ENCODE peak calls at places on chromosomes 11 and 22, in eight cellular contexts. V is A549, C is Panc1, T is HL-60, W is GM23338, R is SK-N-SH, Q is K562, M is HepG2. D is an unnamed sample.

GRCh38 chr11:69691449-69691848 is 12.4 kb downstream of the FGF19 start:
- DNase-seq in V (no peak), C (no peak), T (no peak), W (no peak), R (no peak), Q (peak; percentile 31), M (no peak), D (peak; percentile 74)

GRCh38 chr11:130448416-130449068 is at the start of gene ADAMTS15:
- DNase-seq in V (peak; percentile 75), C (no peak), T (no peak), W (peak; percentile 95), R (peak; percentile 81), Q (no peak), M (peak; percentile 9), D (peak; percentile 51)

GRCh38 chr11:1165256-1166041 is 7.7 kb downstream of the MUC5AC start:
- DNase-seq in V (no peak), C (no peak), T (no peak), W (no peak), R (peak; percentile 30), Q (no peak), M (no peak), D (no peak)

GRCh38 chr22:47625531-47626427 is 863.3 kb downstream of the TBC1D22A start:
- DNase-seq in V (no peak), C (no peak), T (no peak), W (no peak), R (no peak), Q (no peak), M (no peak), D (no peak)

GRCh38 chr22:43446037-43446803 is 34.4 kb downstream of the MPPED1 start:
- DNase-seq in V (peak; percentile 13), C (peak; percentile 17), T (no peak), W (no peak), R (no peak), Q (no peak), M (no peak), D (no peak)

GRCh38 chr11:1267441-1268100 is 41.9 kb downstream of the TOLLIP start:
- DNase-seq in V (no peak), C (no peak), T (no peak), W (no peak), R (no peak), Q (no peak), M (no peak), D (no peak)

GRCh38 chr11:125348704-125349635 is 147.1 kb downstream of the FEZ1 start:
- DNase-seq in V (peak; percentile 38), C (peak; percentile 25), T (no peak), W (peak; percentile 85), R (peak; percentile 87), Q (peak; percentile 54), M (peak; percentile 23), D (no peak)

GRCh38 chr11:2881076-2881973 is 4.2 kb downstream of the CDKN1C start:
- DNase-seq in V (no peak), C (no peak), T (no peak), W (no peak), R (no peak), Q (no peak), M (no peak), D (no peak)

GRCh38 chr22:39594411-39594810 is 23.9 kb downstream of the CACNA1I start:
- DNase-seq in V (no peak), C (no peak), T (no peak), W (peak; percentile 51), R (no peak), Q (no peak), M (no peak), D (no peak)

GRCh38 chr11:2458321-2458720 is 13.5 kb downstream of the KCNQ1 start:
- DNase-seq in V (no peak), C (no peak), T (no peak), W (no peak), R (no peak), Q (no peak), M (no peak), D (no peak)

DNA sequence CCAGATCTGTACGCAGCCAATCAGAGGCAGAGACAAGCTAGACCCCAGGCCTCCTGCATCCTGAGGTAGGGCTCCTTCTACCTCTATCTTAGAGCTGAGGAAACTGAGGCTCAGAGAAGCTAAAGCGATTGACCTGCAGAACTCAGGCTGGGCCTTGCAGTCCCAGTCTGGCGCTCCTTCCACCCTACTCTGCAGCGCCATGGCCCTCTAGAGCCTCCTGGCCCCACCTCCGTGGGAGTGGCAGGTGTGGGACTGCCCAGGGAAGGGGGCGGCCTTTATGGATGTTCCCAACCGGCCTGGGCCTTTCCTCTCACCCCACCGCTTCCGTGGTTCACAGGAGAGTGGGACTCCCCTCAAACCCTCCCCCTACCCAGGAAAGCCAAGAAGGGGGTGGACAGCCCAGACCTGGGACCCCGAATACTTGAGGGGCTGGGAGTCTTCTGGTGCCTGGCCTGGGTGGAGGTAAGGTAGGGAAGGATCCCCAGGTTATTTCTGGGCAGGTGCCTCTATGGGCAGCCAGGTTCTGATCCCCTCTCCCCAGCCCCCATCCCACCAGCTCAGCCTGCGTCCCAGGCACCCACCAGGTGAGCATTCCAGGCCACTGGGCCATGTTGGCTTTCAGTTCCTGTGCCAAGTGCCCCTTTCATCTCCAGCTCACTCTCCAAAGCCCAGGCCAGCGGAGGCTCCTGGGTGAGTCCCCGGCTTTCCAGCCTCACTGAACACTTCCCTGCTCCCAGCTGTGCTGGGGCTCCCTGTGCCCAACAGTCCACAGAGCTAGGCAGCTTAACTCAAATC is 3.0 kb downstream of the WNT11 start:
- DNase-seq in V (no peak), C (no peak), T (no peak), W (no peak), R (no peak), Q (no peak), M (no peak), D (no peak)
- TF ChIP-seq REST in V (no peak), C (no peak), T (no peak), W (no peak), R (no peak), Q (no peak), M (no peak), D (no peak)

GRCh38 chr11:96155627-96156378 is 187.2 kb downstream of the MAML2 start:
- DNase-seq in V (peak; percentile 51), C (no peak), T (no peak), W (peak; percentile 67), R (peak; percentile 30), Q (peak; percentile 87), M (peak; percentile 64), D (peak; percentile 27)
- TF ChIP-seq REST in V (no peak), C (no peak), T (no peak), W (no peak), R (no peak), Q (no peak), M (no peak), D (no peak)

GRCh38 chr11:21625982-21626381 is 566.9 kb upstream of the ANO5 start:
- DNase-seq in V (no peak), C (no peak), T (peak; percentile 64), W (no peak), R (no peak), Q (no peak), M (no peak), D (no peak)
- TF ChIP-seq REST in V (no peak), C (no peak), T (no peak), W (no peak), R (no peak), Q (no peak), M (no peak), D (no peak)

DNA sequence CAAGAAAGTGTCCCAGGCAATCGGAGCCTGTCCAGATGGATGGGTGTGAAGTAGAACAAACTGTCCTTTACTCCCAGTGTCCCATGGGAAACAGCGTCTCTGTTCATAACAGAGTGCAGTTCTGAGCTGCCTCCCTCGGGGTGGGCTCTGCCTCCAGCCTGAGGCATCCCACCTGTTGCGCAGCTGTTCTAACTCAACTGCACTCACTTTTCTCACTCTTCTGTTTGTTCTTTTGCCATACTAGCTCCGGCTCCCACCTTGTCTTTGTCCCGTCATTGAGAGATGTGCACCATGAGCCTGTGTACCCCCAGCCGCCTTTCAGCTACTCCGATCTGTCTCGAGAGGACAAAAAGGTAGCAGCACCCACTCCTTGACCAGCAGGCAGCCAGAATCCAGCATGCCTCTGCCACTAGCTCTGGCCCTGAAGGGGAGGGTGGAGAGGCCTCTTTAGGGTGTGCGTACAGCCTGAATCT is 20.7 kb upstream of the CDC42EP2 start:
- DNase-seq in V (no peak), C (no peak), T (no peak), W (no peak), R (no peak), Q (no peak), M (no peak), D (no peak)
- TF ChIP-seq REST in V (no peak), C (no peak), T (no peak), W (no peak), R (no peak), Q (no peak), M (no peak), D (no peak)

DNA sequence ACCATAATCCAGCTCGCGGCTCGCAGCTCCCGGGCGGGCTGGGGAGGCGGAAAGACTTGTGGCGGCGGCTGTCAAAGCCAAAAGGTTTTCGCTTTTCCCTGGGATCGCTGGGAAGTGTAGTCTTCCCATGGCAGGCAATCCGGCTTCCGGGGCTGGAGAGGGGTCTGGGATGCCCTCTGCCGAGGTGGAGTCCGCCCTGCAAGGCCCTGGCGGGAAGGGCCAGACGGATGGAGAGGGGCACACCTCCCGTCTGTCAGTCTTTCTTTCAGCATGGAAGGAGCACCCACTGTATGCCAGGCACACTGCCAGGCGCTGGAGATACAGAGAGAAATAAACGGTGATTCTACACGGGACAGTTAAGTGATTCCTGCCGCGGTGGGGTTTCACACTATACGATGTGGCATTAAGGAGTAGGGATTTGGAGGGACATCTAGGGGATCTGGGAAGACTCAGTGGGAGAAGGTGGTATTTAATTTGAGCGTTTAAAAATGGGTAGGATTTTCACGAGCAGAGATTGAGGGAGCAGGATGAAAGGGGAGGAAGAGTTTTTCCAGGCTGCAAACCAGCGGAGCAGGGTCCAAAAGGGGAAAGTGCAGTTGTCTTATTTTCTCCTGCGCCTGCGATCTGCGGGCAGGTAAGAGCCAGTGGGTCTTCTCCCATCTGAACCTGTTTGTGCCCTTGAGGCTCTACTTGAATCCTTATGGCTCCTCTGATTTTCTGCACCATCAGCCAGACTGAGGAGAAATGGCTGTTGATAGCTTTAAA is at the start of gene BACE1:
- DNase-seq in V (peak; percentile 69), C (peak; percentile 46), T (peak; percentile 50), W (peak; percentile 97), R (peak; percentile 96), Q (no peak), M (peak; percentile 85), D (peak; percentile 71)
- TF ChIP-seq REST in V (no peak), C (no peak), T (no peak), W (no peak), R (no peak), Q (no peak), M (no peak), D (no peak)

D was measured in HCT116.